ENCODE peak calls at places on chromosome 9, in nine cellular contexts. U is bronchial epithelial cell, I is cardiac muscle cell, J is Panc1, Y is lower leg skin, D is GM23338, S is IMR-90, W is endodermal cell, M is mucosa of descending colon. B is an unnamed sample.

GRCh38 chr9:1453636-1454035 is 403.5 kb downstream of the DMRT2 start:
- DNase-seq in U (no peak), I (no peak), J (no peak), Y (no peak), D (peak), S (no peak), W (no peak), M (no peak), B (no peak)

GRCh38 chr9:23044549-23044948 is 597.9 kb downstream of the DMRTA1 start:
- DNase-seq in U (peak), I (no peak), J (no peak), Y (no peak), D (no peak), S (peak), W (no peak), M (no peak), B (no peak)

GRCh38 chr9:71819115-71819739 is 50.9 kb upstream of the CEMIP2 start:
- DNase-seq in U (peak), I (peak), J (no peak), Y (no peak), D (peak), S (peak), W (peak), M (no peak), B (no peak)

GRCh38 chr9:116232425-116233159 is 79.0 kb downstream of the PAPPA start:
- DNase-seq in U (peak), I (no peak), J (no peak), Y (no peak), D (no peak), S (peak), W (no peak), M (no peak), B (no peak)

GRCh38 chr9:120434532-120434931 is 145.4 kb downstream of the CDK5RAP2 start:
- DNase-seq in U (no peak), I (peak), J (no peak), Y (no peak), D (no peak), S (peak), W (peak), M (peak), B (no peak)

GRCh38 chr9:83794051-83794450 is 23.5 kb downstream of the GKAP1 start:
- DNase-seq in U (no peak), I (no peak), J (no peak), Y (no peak), D (no peak), S (no peak), W (no peak), M (no peak), B (no peak)

GRCh38 chr9:133238272-133238850 is 29.3 kb upstream of the OBP2B start:
- DNase-seq in U (peak), I (peak), J (no peak), Y (peak), D (peak), S (no peak), W (peak), M (peak), B (no peak)

GRCh38 chr9:4137755-4138154 is 162.1 kb downstream of the GLIS3 start:
- DNase-seq in U (peak), I (no peak), J (no peak), Y (no peak), D (no peak), S (peak), W (no peak), M (no peak), B (peak)

GRCh38 chr9:137943655-137944054 is 66.1 kb downstream of the CACNA1B start:
- DNase-seq in U (no peak), I (no peak), J (no peak), Y (peak), D (no peak), S (no peak), W (no peak), M (no peak), B (no peak)

GRCh38 chr9:134967547-134967930 is 49.8 kb upstream of the FCN1 start:
- DNase-seq in U (no peak), I (no peak), J (no peak), Y (peak), D (no peak), S (peak), W (peak), M (no peak), B (no peak)

GRCh38 chr9:2473691-2474090 is 147.9 kb upstream of the VLDLR start:
- DNase-seq in U (no peak), I (no peak), J (no peak), Y (no peak), D (no peak), S (no peak), W (no peak), M (no peak), B (no peak)

GRCh38 chr9:71747572-71747971 is 20.7 kb downstream of the CEMIP2 start:
- DNase-seq in U (no peak), I (no peak), J (no peak), Y (no peak), D (no peak), S (no peak), W (no peak), M (no peak), B (no peak)

GRCh38 chr9:104970588-104970987 is 42.6 kb upstream of the ABCA1 start:
- DNase-seq in U (no peak), I (no peak), J (no peak), Y (no peak), D (no peak), S (peak), W (no peak), M (no peak), B (no peak)

GRCh38 chr9:94108584-94108983 is 24.3 kb downstream of the PTPDC1 start:
- DNase-seq in U (no peak), I (no peak), J (no peak), Y (no peak), D (peak), S (peak), W (no peak), M (no peak), B (no peak)

GRCh38 chr9:4225291-4226119 is 74.4 kb downstream of the GLIS3 start:
- DNase-seq in U (peak), I (no peak), J (no peak), Y (no peak), D (peak), S (peak), W (no peak), M (no peak), B (peak)

GRCh38 chr9:37974506-37975173 is 70.7 kb upstream of the SLC25A51 start:
- DNase-seq in U (peak), I (no peak), J (no peak), Y (no peak), D (peak), S (no peak), W (no peak), M (peak), B (no peak)

GRCh38 chr9:120807607-120808379 is 14.6 kb upstream of the FBXW2 start:
- DNase-seq in U (no peak), I (no peak), J (no peak), Y (no peak), D (no peak), S (no peak), W (no peak), M (no peak), B (no peak)

GRCh38 chr9:92655366-92655765 is 14.6 kb downstream of the IPPK start:
- DNase-seq in U (no peak), I (no peak), J (no peak), Y (no peak), D (no peak), S (no peak), W (no peak), M (no peak), B (no peak)

GRCh38 chr9:86098793-86099694 is at the start of gene GOLM1:
- DNase-seq in U (peak), I (peak), J (no peak), Y (peak), D (peak), S (peak), W (peak), M (peak), B (no peak)

GRCh38 chr9:37760416-37761165 is 7.0 kb downstream of the TRMT10B start:
- DNase-seq in U (peak), I (no peak), J (no peak), Y (no peak), D (no peak), S (peak), W (no peak), M (no peak), B (peak)

GRCh38 chr9:88530051-88530450 is 4.9 kb upstream of the NXNL2 start:
- DNase-seq in U (peak), I (no peak), J (no peak), Y (no peak), D (no peak), S (peak), W (no peak), M (no peak), B (no peak)

GRCh38 chr9:126057461-126057860 is 269.2 kb upstream of the MVB12B start:
- DNase-seq in U (no peak), I (no peak), J (no peak), Y (no peak), D (no peak), S (no peak), W (no peak), M (no peak), B (no peak)
- H3K4me3 ChIP-seq in U (no peak), I (no peak), J (no peak), Y (no peak), D (no peak), S (no peak), W (no peak), M (no peak), B (no peak)

DNA sequence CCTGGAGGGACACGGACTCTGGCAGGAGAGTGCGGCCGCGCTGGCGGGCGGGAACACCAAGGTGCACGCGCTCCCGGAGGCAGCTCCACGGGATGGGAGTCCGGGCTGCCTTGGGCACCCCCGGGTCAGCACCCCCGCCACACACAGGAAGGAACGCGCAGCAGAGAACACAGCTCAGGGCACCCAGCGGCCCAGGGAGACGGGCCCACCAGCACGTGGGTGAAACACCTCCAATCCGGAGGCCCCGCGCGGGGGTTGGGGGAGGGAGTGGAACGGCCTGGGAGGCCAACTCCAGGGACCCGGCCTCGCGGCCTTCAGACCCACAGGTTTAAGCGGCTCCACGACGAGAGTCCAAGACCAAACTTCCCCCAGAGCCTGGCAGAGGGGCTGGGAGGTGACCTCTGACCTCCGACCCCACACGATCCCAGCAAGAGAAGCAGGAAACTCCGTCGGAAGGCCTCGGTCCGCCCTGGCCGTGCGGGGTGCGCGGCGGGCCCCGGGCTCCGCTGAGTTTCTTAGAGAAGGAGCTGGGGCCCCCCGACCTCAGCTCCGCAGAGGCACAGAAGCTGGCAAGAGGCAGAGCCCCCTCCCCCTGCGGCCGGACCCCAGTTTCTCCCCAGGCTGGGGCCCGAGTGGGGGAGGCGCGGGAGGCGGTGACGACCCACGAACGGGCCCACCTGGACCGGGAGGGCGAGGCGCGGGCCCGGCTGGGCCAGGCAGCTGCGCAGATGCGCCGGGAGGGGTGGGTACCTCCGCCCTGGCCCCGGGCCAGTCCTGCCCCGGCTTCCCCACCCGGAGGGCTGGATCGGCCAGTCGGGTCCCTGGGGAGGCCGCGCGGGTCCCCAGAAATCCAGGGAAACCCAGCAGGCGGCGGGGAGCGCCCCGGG is 851 bp downstream of the NACC2 start:
- DNase-seq in U (peak), I (peak), J (no peak), Y (peak), D (no peak), S (peak), W (peak), M (peak), B (no peak)
- TF ChIP-seq CTCF in U (no peak), I (no peak), J (no peak), Y (no peak), D (no peak), S (no peak), W (no peak), M (no peak), B (peak)

DNA sequence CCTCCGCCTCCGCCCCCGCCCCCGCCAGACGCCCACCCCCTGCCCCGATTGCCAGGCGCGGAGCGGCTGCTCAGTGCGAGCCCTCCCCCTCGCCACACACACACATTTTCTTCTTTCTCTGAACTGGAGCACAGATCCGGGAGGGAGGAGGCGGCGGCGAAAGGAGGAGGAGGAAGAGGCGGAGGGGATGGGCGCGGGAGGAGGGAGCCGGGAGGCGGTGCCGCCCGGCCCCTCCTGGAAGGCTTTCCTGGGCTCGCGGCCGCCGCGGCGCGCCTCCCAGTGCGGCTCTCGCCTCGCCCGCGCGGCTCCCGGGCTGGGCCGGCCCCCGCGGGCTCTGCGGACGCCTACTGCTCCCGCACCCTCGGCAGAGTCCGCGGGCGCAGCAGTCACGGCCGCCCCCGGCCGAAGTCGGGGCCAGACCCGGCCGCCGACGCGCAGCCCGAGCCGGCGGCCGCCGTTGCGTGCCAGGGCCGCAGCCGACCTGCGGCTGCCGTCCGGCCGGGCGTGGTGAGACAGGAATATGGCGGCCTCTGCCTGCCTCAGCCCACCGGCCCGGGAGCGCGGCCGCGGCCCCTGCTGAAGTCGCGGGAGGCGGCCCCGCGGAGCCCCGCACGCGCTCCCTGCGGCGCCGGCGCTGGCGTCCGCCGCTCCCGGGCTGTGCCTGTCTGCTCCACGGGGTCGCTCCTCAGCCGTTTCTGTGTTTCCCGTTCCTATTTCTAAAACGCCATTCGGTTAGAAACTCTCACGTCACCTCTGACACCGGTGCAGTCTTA is 401 bp upstream of the GNAQ start:
- DNase-seq in U (peak), I (peak), J (no peak), Y (peak), D (peak), S (peak), W (peak), M (peak), B (peak)
- H3K4me3 ChIP-seq in U (peak), I (peak), J (peak), Y (peak), D (peak), S (peak), W (peak), M (peak), B (peak)

DNA sequence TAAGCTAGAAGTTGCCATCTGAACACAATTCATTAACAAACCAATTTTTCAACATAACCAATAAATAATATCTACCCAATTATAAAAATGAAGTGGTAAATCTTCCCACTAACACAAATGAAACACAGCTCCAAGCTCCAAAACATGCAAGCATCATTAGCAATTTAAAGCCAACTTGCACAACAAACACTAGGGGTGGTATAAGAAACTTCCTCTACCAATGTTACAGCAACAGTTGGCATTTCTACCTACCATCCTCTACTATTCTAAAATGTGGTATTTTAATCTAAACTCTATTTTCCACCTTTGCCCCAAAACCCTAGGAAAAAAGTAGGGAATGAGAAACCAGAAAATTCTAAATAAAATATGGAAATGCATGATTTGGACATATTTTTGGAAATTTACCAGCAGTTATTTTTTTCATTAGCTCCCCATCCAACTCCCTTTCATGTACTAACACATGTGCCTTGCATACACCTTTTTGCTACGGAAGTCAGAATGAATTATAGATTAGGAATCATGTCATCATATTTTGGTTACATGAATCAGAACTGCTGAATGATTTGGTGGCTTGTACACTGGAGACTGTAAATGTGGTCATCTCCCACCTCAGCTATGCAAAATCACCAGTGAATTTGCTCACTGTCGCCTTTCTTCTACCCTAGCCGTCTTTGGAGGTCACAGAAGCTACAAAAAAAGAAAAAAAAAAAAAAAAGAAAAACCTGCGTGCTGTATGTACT is 4.1 kb downstream of the NR6A1 start:
- DNase-seq in U (no peak), I (no peak), J (no peak), Y (no peak), D (peak), S (no peak), W (no peak), M (no peak), B (no peak)
- TF ChIP-seq CTCF in U (peak), I (peak), J (peak), Y (no peak), D (no peak), S (no peak), W (peak), M (no peak), B (no peak)

B was measured in AG04449.